ENCODE peak calls at places on chromosomes 6 and 20, in five cellular contexts. W, P, H, Y and L are unnamed samples.
A peak's percentile ranks its signal among the peaks of the same experiment; 100 is the strongest.

GRCh38 chr6:22236626-22237414 is 60.0 kb downstream of the PRL start:
- DNase-seq in W (no peak), P (peak; percentile 75), H (no peak), Y (no peak), L (no peak)

GRCh38 chr6:105196076-105196475 is 16.3 kb upstream of the POPDC3 start:
- DNase-seq in W (no peak), P (no peak), H (no peak), Y (no peak), L (no peak)

GRCh38 chr20:33675127-33675954 is 1.1 kb upstream of the NECAB3 start:
- DNase-seq in W (peak; percentile 88), P (peak; percentile 56), H (no peak), Y (no peak), L (no peak)

GRCh38 chr6:75608955-75609533 is 7.4 kb downstream of the SENP6 start:
- DNase-seq in W (no peak), P (no peak), H (no peak), Y (no peak), L (no peak)

GRCh38 chr6:122930252-122931180 is 65.5 kb upstream of the CLVS2 start:
- DNase-seq in W (no peak), P (no peak), H (no peak), Y (no peak), L (no peak)

GRCh38 chr6:150301871-150302800 is 66.7 kb upstream of the IYD start:
- DNase-seq in W (no peak), P (peak; percentile 57), H (no peak), Y (no peak), L (no peak)

GRCh38 chr20:63122626-63123025 is 93.3 kb downstream of the YTHDF1 start:
- DNase-seq in W (no peak), P (no peak), H (no peak), Y (no peak), L (no peak)

GRCh38 chr6:157023958-157024357 is 246.8 kb downstream of the ARID1B start:
- DNase-seq in W (no peak), P (peak; percentile 66), H (no peak), Y (no peak), L (no peak)

GRCh38 chr6:72712921-72713320 is 91.1 kb downstream of the KCNQ5 start:
- DNase-seq in W (no peak), P (no peak), H (no peak), Y (no peak), L (no peak)

GRCh38 chr6:77451466-77451865 is 11.8 kb downstream of the HTR1B start:
- DNase-seq in W (no peak), P (no peak), H (no peak), Y (no peak), L (no peak)

GRCh38 chr6:6091608-6092002 is 84.9 kb upstream of the NRN1 start:
- DNase-seq in W (no peak), P (no peak), H (no peak), Y (no peak), L (no peak)

GRCh38 chr20:1667510-1668085 is 10.0 kb upstream of the SIRPG start:
- DNase-seq in W (no peak), P (no peak), H (no peak), Y (no peak), L (no peak)

GRCh38 chr6:38688579-38689087 is 14.3 kb downstream of the GLO1 start:
- DNase-seq in W (no peak), P (no peak), H (no peak), Y (no peak), L (no peak)

GRCh38 chr6:70415660-70416059 is 2.4 kb downstream of the FAM135A start:
- DNase-seq in W (no peak), P (no peak), H (no peak), Y (no peak), L (no peak)

GRCh38 chr6:45877970-45878590 is 137.6 kb downstream of the CLIC5 start:
- DNase-seq in W (no peak), P (no peak), H (no peak), Y (no peak), L (no peak)

GRCh38 chr6:137926207-137926731 is 59.2 kb downstream of the TNFAIP3 start:
- DNase-seq in W (no peak), P (peak; percentile 69), H (peak; percentile 61), Y (no peak), L (no peak)

GRCh38 chr6:147222160-147222838 is 18.1 kb downstream of the STXBP5 start:
- DNase-seq in W (no peak), P (peak; percentile 44), H (no peak), Y (no peak), L (no peak)

GRCh38 chr6:119584088-119584487 is 234.5 kb upstream of the MAN1A1 start:
- DNase-seq in W (no peak), P (no peak), H (no peak), Y (no peak), L (no peak)

GRCh38 chr20:61443541-61444126 is 191.6 kb downstream of the CDH4 start:
- DNase-seq in W (no peak), P (no peak), H (no peak), Y (no peak), L (no peak)

GRCh38 chr20:24612799-24613775 is 143.7 kb downstream of the SYNDIG1 start:
- DNase-seq in W (no peak), P (peak; percentile 21), H (no peak), Y (peak; percentile 28), L (no peak)

GRCh38 chr6:82589509-82590206 is 226.0 kb downstream of the TPBG start:
- DNase-seq in W (no peak), P (peak; percentile 62), H (no peak), Y (no peak), L (no peak)

GRCh38 chr20:43711098-43711654 is 15.6 kb downstream of the GTSF1L start:
- DNase-seq in W (no peak), P (no peak), H (no peak), Y (no peak), L (no peak)

GRCh38 chr6:79868098-79868722 is 79.1 kb downstream of the ELOVL4 start:
- DNase-seq in W (no peak), P (peak; percentile 81), H (no peak), Y (peak; percentile 25), L (no peak)

GRCh38 chr6:136782021-136782770 is 10.1 kb downstream of the MAP3K5 start:
- DNase-seq in W (no peak), P (peak; percentile 69), H (no peak), Y (no peak), L (no peak)

GRCh38 chr6:125810435-125810834 is 19.7 kb downstream of the NCOA7 start:
- DNase-seq in W (no peak), P (no peak), H (no peak), Y (no peak), L (no peak)

GRCh38 chr6:125811259-125811658 is 20.5 kb downstream of the NCOA7 start:
- DNase-seq in W (no peak), P (no peak), H (no peak), Y (no peak), L (no peak)

GRCh38 chr6:125809771-125810315 is 19.1 kb downstream of the NCOA7 start:
- DNase-seq in W (no peak), P (no peak), H (no peak), Y (no peak), L (no peak)

GRCh38 chr6:125815050-125815910 is 24.5 kb downstream of the NCOA7 start:
- DNase-seq in W (no peak), P (peak; percentile 27), H (no peak), Y (no peak), L (no peak)

DNA sequence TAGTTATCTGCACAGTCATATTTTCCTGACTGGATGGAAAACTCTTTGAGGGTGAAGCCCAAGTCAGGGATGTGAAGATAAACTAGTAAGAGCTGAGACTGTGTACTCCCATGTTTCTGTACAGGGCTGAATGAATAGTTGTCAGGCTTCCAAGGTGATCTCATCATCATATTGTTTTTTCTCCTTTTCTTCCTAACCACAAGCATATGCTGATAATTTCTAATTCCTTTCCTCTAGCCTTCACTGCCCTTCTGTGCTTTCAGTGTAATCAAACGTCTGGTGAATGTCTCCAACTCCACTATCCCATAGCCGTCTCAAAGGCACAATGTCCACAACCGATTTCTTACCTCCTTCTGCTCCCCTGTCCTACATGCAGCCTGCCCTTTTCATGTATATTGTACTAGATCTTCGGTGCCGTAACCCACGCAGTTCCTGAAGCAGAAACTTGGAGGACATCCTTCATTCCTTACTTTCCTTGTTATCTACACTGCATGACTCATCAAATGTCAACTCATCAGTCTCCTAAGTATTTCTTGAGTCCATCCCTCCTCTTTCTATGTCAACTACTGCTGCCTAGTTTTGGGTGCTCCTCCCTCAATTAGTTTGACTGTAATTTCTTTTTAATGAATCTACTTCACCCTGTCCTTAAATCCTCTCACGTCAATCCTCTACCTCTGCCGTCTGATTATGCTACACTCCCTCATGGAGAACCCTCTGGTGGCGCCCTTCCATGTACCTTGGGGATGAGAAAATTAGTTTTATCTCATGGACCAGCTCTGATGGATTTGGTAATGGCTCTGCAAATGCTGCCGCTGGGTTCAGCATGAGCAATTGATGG is 21.9 kb downstream of the NCOA7 start:
- DNase-seq in W (no peak), P (peak; percentile 98), H (no peak), Y (no peak), L (no peak)
- H3K4me3 ChIP-seq in W (no peak overlapping the region), P (no peak overlapping the region), H (no peak overlapping the region), Y (no peak overlapping the region), L (no peak overlapping the region)

DNA sequence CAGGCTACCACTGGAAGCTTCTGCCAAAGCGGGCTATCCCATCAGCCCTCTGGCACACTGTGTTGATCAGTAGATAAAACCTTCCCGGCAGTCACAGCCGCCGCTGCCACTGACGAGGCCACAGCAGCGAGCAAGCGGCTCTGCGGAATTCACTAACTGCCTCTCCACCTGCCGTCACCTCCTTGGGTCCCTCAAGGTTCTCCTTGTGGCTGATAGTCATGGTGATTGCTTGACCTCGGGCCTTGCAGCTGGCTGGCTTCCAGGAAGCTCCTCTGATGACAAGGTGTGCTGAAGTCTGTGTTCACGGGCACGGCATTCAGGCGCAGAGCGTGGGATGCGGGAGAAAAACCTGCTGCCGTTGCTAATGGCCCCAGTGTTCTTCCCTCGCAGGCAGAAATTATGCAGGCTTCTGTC is 315.8 kb downstream of the TFAP2A start:
- DNase-seq in W (no peak), P (no peak), H (peak; percentile 48), Y (no peak), L (no peak)
- H3K4me3 ChIP-seq in W (no peak overlapping the region), P (no peak overlapping the region), H (no peak overlapping the region), Y (no peak overlapping the region), L (no peak overlapping the region)

GRCh38 chr6:167236239-167236571 is 54.9 kb upstream of the UNC93A start:
- DNase-seq in W (no peak), P (no peak), H (no peak), Y (no peak), L (no peak)

GRCh38 chr6:167235421-167236238 is 55.5 kb upstream of the UNC93A start:
- DNase-seq in W (no peak), P (no peak), H (no peak), Y (no peak), L (no peak)

GRCh38 chr6:167232355-167232754 is 58.8 kb upstream of the UNC93A start:
- DNase-seq in W (no peak), P (no peak), H (no peak), Y (no peak), L (no peak)

GRCh38 chr6:167235005-167235404 is 56.1 kb upstream of the UNC93A start:
- DNase-seq in W (no peak), P (no peak), H (no peak), Y (no peak), L (no peak)

DNA sequence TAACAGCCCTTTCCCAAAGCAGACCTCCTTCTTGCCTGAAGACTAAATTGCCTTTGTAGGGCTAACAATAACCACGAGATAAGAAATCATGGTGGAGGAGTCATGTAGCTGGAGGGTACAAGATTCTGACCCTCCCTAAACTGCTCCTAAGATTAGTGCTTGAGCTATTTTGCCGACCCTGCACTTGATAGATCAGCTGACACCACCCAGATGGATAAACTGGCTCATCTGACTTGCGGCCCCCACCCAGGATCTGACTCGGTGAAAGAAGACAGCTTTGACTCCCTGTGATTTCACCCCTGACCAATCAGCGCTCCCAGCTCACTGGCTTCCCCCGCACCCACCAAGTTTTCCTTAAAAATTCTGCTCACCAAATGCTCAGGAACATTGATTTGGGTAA is 57.6 kb upstream of the UNC93A start:
- DNase-seq in W (no peak), P (no peak), H (no peak), Y (no peak), L (no peak)
- H3K4me3 ChIP-seq in W (no peak overlapping the region), P (no peak overlapping the region), H (no peak overlapping the region), Y (no peak overlapping the region), L (no peak overlapping the region)

GRCh38 chr6:27238010-27238983 is 9.2 kb upstream of the PRSS16 start:
- DNase-seq in W (no peak), P (peak; percentile 55), H (no peak), Y (no peak), L (no peak)
- H3K4me3 ChIP-seq in W (no peak overlapping the region), P (peak overlapping the region; percentile 10), H (no peak overlapping the region), Y (no peak overlapping the region), L (no peak overlapping the region)